ENCODE peak calls at places on chromosome 22, in five cellular contexts. I is pancreas; U is ovary; G is IMR-90; A is CD8-positive, alpha-beta T cell. F is an unnamed sample.

GRCh38 chr22:20591660-20592310 is 84.4 kb downstream of the MED15 start:
- DNase-seq in G (peak; percentile 13), A (no peak), I (no peak), U (no peak), F (no peak)

GRCh38 chr22:35812600-35812999 is 94.9 kb downstream of the APOL5 start:
- DNase-seq in G (no peak), U (no peak), A (no peak), I (no peak), F (no peak)

GRCh38 chr22:41565403-41566054 is 4.7 kb downstream of the CSDC2 start:
- DNase-seq in G (peak; percentile 89), I (no peak), A (no peak), U (peak; percentile 72), F (no peak)

GRCh38 chr22:43315687-43316217 is 27.4 kb downstream of the SCUBE1 start:
- DNase-seq in G (no peak), U (no peak), I (no peak), A (no peak), F (no peak)

GRCh38 chr22:49024775-49025440 is 802.8 kb downstream of the BRD1 start:
- DNase-seq in G (no peak), A (no peak), U (no peak), I (no peak), F (no peak)

GRCh38 chr22:42261266-42261665 is 9.2 kb downstream of the TCF20 start:
- DNase-seq in A (no peak), I (no peak), G (peak; percentile 72), U (no peak), F (no peak)

GRCh38 chr22:23398701-23399366 is 181.3 kb downstream of the IGLL1 start:
- DNase-seq in A (no peak), G (no peak), U (no peak), I (no peak), F (no peak)

GRCh38 chr22:21791635-21792625 is 56.3 kb upstream of the YPEL1 start:
- DNase-seq in I (no peak), A (no peak), U (no peak), G (peak; percentile 62), F (no peak)

GRCh38 chr22:35842954-35843353 is 125.3 kb downstream of the APOL5 start:
- DNase-seq in G (peak; percentile 36), I (no peak), A (no peak), U (no peak), F (no peak)

DNA sequence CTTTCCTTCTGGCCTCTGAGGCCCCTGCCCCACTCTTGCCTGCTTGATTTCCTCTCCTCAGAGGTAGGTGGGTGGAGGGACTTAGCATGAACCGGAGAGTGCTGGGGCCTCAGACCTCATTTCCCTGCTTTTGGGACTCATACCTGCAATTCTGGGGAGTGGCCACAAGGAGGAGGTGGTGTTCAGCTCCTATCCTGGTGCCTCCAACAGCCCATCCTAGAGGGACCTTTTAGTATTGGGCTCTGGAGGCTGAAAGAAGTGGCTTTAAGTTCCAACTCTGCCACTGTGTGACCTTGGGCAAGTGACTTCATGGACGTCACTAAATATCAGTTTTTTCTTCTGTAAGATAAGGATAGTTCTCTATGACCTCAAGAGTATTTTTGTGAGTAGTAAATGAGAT is 98.6 kb downstream of the KIAA1671 start:
- DNase-seq in A (no peak), I (no peak), U (no peak), G (no peak), F (no peak)
- TF ChIP-seq CTCF in A (peak; percentile 24), I (no peak), U (no peak), G (peak; percentile 6), F (peak; percentile 20)

GRCh38 chr22:46612341-46612903 is 7.8 kb upstream of the GRAMD4 start:
- DNase-seq in G (no peak), I (no peak), A (no peak), U (no peak), F (no peak)

GRCh38 chr22:46613606-46613997 is 6.6 kb upstream of the GRAMD4 start:
- DNase-seq in I (no peak), G (no peak), A (peak; percentile 16), U (no peak), F (no peak)

GRCh38 chr22:46614070-46614931 is 5.9 kb upstream of the GRAMD4 start:
- DNase-seq in U (no peak), A (peak; percentile 75), I (no peak), G (no peak), F (no peak)

GRCh38 chr22:46611189-46611588 is 9.0 kb upstream of the GRAMD4 start:
- DNase-seq in G (no peak), A (no peak), U (no peak), I (no peak), F (no peak)

DNA sequence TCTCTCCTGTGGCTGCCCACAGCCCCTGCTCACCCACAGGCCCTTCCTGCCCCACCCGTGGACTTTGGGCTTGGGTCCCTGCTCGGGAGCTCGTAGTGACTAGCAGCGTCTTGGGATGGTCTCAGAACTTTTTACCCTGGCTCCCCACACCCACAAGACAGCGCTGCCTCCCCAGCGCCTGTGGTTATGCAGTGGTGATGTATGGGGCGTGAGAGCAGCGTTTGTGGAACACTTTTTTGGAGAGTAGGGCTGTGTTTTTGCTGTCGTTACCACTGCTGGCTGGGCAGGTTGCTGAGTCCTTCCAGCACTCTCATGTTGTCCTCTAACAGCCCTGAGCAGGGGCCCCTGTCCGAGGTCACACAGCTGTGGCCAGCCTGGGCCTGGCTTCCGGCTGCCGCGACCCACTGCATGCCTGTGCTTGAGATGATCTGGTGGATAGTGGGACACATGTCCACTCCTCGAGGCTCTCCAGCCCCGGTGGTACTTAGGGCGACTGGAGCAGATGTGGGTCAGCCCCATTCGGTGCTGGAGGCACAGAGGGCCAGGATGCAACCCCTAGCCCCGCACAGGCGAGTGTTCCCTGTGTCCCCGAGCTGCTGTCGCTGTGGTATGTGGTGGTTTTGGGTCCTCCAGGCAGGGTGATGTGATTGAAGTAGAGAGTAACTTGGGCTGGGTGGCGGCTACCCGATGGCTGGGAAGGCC is 7.1 kb upstream of the GRAMD4 start:
- DNase-seq in I (no peak), G (no peak), A (peak; percentile 47), U (no peak), F (no peak)
- H3K4me3 ChIP-seq in I (no peak overlapping the region), G (no peak overlapping the region), A (peak overlapping the region; percentile 52), U (no peak overlapping the region), F (no peak overlapping the region)

GRCh38 chr22:25698986-25699385 is 43.0 kb upstream of the MYO18B start:
- DNase-seq in G (no peak), I (no peak), A (no peak), U (no peak), F (no peak)

GRCh38 chr22:25700996-25701815 is 40.8 kb upstream of the MYO18B start:
- DNase-seq in I (no peak), A (no peak), U (no peak), G (peak; percentile 22), F (peak; percentile 49)

GRCh38 chr22:25702571-25703167 is 39.3 kb upstream of the MYO18B start:
- DNase-seq in G (no peak), I (no peak), U (no peak), A (no peak), F (no peak)

GRCh38 chr22:25704701-25705100 is 37.3 kb upstream of the MYO18B start:
- DNase-seq in G (no peak), I (no peak), A (no peak), U (no peak), F (no peak)

GRCh38 chr22:25702046-25702445 is 39.9 kb upstream of the MYO18B start:
- DNase-seq in I (no peak), A (no peak), G (peak; percentile 29), U (no peak), F (no peak)
- TF ChIP-seq CTCF in I (no peak), A (no peak), G (peak; percentile 62), U (no peak), F (peak; percentile 23)

GRCh38 chr22:40257979-40258378 is 80.3 kb downstream of the TNRC6B start:
- DNase-seq in A (no peak), I (no peak), G (peak; percentile 65), U (no peak), F (no peak)
- H3K4me3 ChIP-seq in A (no peak overlapping the region), I (no peak overlapping the region), G (no peak overlapping the region), U (no peak overlapping the region), F (no peak overlapping the region)

DNA sequence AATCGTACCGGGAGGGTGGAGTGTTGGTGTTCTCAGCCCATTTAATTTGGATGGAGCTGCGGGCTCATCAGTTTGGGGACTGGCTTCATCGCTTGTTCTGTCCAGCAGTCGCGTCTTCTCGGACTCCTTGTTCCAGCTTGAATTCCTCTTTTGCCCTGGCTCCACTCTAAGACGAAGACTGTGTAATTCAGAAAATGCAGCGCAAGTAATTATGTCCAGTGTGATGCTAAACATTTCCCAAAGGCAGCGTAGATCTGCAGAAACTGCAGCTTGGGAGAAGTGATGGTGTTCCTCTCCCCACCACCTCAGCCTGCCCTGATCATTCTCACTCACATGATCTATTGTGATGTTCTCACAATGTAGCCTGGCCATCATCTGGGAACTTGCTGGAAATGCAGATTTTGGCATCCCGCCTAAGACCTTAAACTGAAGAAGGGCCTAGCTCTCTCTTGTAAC is 666 bp downstream of the SLC25A18 start:
- DNase-seq in I (no peak), G (peak; percentile 27), A (no peak), U (no peak), F (no peak)
- TF ChIP-seq CTCF in I (no peak), G (no peak), A (no peak), U (no peak), F (no peak)